ENCODE peak calls at places on chromosomes 13 and 19, in seven cellular contexts. D is heart right ventricle, O is HFFc6, I is AG10803, Y is activated B cell treated with CpG ODN at 0.5 μM for 24 hours, R is dorsolateral prefrontal cortex, G is left lung. P is an unnamed sample.

GRCh38 chr13:110445722-110446569 is 115.6 kb downstream of the RAB20 start:
- DNase-seq in R (no peak), Y (no peak), O (no peak), I (no peak), G (no peak), D (no peak), P (no peak)

GRCh38 chr13:19818223-19818842 is 35.6 kb upstream of the PSPC1 start:
- DNase-seq in R (no peak), Y (peak), G (peak), I (no peak), O (no peak), D (no peak), P (no peak)

GRCh38 chr19:14091086-14091884 is 734 bp upstream of the SAMD1 start:
- DNase-seq in D (peak), I (peak), R (peak), Y (peak), G (peak), O (peak), P (peak)

GRCh38 chr13:71240906-71241305 is 626.1 kb downstream of the DACH1 start:
- DNase-seq in G (no peak), I (no peak), R (no peak), Y (no peak), D (no peak), O (no peak), P (no peak)

GRCh38 chr13:91278888-91279287 is 68.6 kb upstream of the MIR17HG start:
- DNase-seq in D (no peak), G (no peak), O (no peak), I (no peak), Y (no peak), R (no peak), P (no peak)

GRCh38 chr13:48273346-48273745 is 30.2 kb upstream of the RB1 start:
- DNase-seq in D (no peak), G (no peak), R (no peak), I (no peak), O (no peak), Y (no peak), P (no peak)

GRCh38 chr13:52968074-52968700 is 60.4 kb upstream of the OLFM4 start:
- DNase-seq in O (peak), D (peak), I (peak), Y (peak), G (peak), R (peak), P (peak)

GRCh38 chr13:90414691-90415596 is 932.5 kb upstream of the MIR17HG start:
- DNase-seq in I (peak), R (no peak), O (peak), Y (no peak), G (no peak), D (no peak), P (no peak)

GRCh38 chr19:30116984-30117555 is 175.0 kb downstream of the URI1 start:
- DNase-seq in O (no peak), I (no peak), G (no peak), R (no peak), Y (no peak), D (no peak), P (no peak)

GRCh38 chr19:52533901-52534300 is 6.4 kb downstream of the ZNF808 start:
- DNase-seq in O (no peak), G (no peak), Y (no peak), I (no peak), D (peak), R (no peak), P (no peak)

GRCh38 chr13:100789481-100789880 is 114.9 kb upstream of the TMTC4 start:
- DNase-seq in I (peak), O (no peak), G (no peak), R (no peak), Y (no peak), D (no peak), P (no peak)

GRCh38 chr19:4369109-4369887 is 25.9 kb downstream of the MPND start:
- DNase-seq in R (no peak), O (no peak), G (peak), Y (peak), I (peak), D (peak), P (peak)

GRCh38 chr13:109271991-109272454 is 514.4 kb downstream of the IRS2 start:
- DNase-seq in Y (no peak), I (no peak), D (no peak), G (no peak), R (no peak), O (no peak), P (no peak)

GRCh38 chr13:70835349-70835748 is 727.1 kb upstream of the KLHL1 start:
- DNase-seq in G (no peak), O (no peak), R (no peak), I (no peak), Y (no peak), D (no peak), P (no peak)

GRCh38 chr13:113415825-113416224 is 37.5 kb downstream of the ADPRHL1 start:
- DNase-seq in R (no peak), I (no peak), G (no peak), D (no peak), O (no peak), Y (no peak), P (no peak)

GRCh38 chr13:98773053-98773452 is 20.6 kb upstream of the SLC15A1 start:
- DNase-seq in R (no peak), I (no peak), D (no peak), Y (no peak), O (no peak), G (peak), P (no peak)

GRCh38 chr19:35509861-35510625 is 3.4 kb downstream of the DMKN start:
- DNase-seq in O (no peak), I (peak), R (peak), G (peak), Y (peak), D (peak), P (peak)

GRCh38 chr19:335486-336066 is 9.0 kb downstream of the MIER2 start:
- DNase-seq in O (no peak), I (no peak), D (no peak), Y (no peak), G (no peak), R (no peak), P (no peak)

GRCh38 chr13:77492982-77493381 is 42.5 kb upstream of the SCEL start:
- DNase-seq in Y (no peak), R (no peak), G (no peak), D (no peak), I (no peak), O (no peak), P (peak)

GRCh38 chr19:30733826-30734550 is 361.8 kb downstream of the ZNF536 start:
- DNase-seq in O (no peak), D (no peak), R (no peak), Y (no peak), I (no peak), G (no peak), P (no peak)

GRCh38 chr13:57624565-57625435 is 6.7 kb upstream of the PCDH17 start:
- DNase-seq in R (no peak), O (peak), G (no peak), Y (no peak), D (peak), I (peak), P (peak)

GRCh38 chr13:49877629-49878218 is 58.4 kb downstream of the SPRYD7 start:
- DNase-seq in O (peak), G (no peak), Y (no peak), R (no peak), I (no peak), D (no peak), P (no peak)

GRCh38 chr19:15181394-15181793 is 19.4 kb downstream of the NOTCH3 start:
- DNase-seq in G (peak), D (no peak), Y (no peak), I (no peak), R (no peak), O (no peak), P (no peak)

GRCh38 chr19:38977445-38978314 is 2.1 kb upstream of the FBXO17 start:
- DNase-seq in I (no peak), R (no peak), D (no peak), O (peak), G (no peak), Y (no peak), P (peak)

GRCh38 chr19:41999071-41999877 is 5.2 kb upstream of the ATP1A3 start:
- DNase-seq in G (peak), Y (no peak), O (no peak), R (no peak), D (no peak), I (no peak), P (no peak)

GRCh38 chr13:29571876-29572570 is 23.5 kb downstream of the SLC7A1 start:
- DNase-seq in O (no peak), R (no peak), Y (no peak), D (no peak), I (no peak), G (no peak), P (no peak)

GRCh38 chr13:98827449-98827848 is 75.0 kb upstream of the SLC15A1 start:
- DNase-seq in R (no peak), D (no peak), I (no peak), G (no peak), O (no peak), Y (no peak), P (no peak)

GRCh38 chr13:75482820-75483079 is 781 bp upstream of the TBC1D4 start:
- DNase-seq in I (no peak), R (no peak), O (no peak), D (no peak), G (no peak), Y (no peak), P (no peak)

GRCh38 chr13:75485286-75486062 is 3.5 kb upstream of the TBC1D4 start:
- DNase-seq in I (peak), R (no peak), G (no peak), Y (no peak), D (no peak), O (peak), P (no peak)

GRCh38 chr13:75486654-75487053 is 4.7 kb upstream of the TBC1D4 start:
- DNase-seq in G (no peak), D (no peak), R (no peak), O (no peak), I (no peak), Y (no peak), P (no peak)

GRCh38 chr13:75489502-75490263 is 7.7 kb upstream of the TBC1D4 start:
- DNase-seq in D (no peak), I (peak), R (no peak), Y (no peak), G (peak), O (peak), P (peak)

DNA sequence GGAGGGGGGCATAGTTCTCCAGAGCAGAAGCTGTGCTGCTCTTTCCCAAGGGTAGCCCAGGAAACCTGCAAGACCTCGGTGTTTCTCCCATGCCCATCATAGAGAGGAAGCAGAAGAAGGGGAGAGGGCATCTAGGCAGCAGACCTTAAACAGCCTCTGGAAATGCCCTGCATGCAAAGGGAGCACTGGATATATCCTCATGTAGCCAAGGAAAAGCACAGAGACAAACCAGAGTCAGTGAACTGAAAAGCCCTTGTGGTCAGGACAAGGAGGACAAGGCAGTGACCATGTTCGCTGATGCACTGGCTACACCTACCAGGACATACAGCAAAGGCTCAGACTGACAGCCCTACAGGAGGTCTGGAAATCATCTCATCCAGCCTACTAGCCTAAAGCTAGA is 4.2 kb upstream of the TBC1D4 start:
- DNase-seq in O (no peak), G (no peak), D (no peak), I (no peak), R (no peak), Y (no peak), P (no peak)
- TF ChIP-seq CTCF in O (peak), G (no peak), D (no peak), I (no peak), R (no peak), Y (no peak), P (no peak)

GRCh38 chr19:2199861-2200623 is 36.1 kb downstream of the PLEKHJ1 start:
- DNase-seq in D (no peak), I (no peak), R (no peak), G (no peak), Y (no peak), O (no peak), P (no peak)

GRCh38 chr19:2201473-2202148 is 34.5 kb downstream of the PLEKHJ1 start:
- DNase-seq in O (no peak), R (no peak), D (no peak), I (no peak), Y (no peak), G (no peak), P (no peak)

GRCh38 chr19:2197270-2197669 is 33.5 kb downstream of the DOT1L start:
- DNase-seq in O (no peak), G (no peak), R (no peak), Y (no peak), I (no peak), D (no peak), P (no peak)

GRCh38 chr19:2198317-2198716 is 34.6 kb downstream of the DOT1L start:
- DNase-seq in O (no peak), Y (no peak), I (no peak), G (no peak), R (no peak), D (no peak), P (no peak)

DNA sequence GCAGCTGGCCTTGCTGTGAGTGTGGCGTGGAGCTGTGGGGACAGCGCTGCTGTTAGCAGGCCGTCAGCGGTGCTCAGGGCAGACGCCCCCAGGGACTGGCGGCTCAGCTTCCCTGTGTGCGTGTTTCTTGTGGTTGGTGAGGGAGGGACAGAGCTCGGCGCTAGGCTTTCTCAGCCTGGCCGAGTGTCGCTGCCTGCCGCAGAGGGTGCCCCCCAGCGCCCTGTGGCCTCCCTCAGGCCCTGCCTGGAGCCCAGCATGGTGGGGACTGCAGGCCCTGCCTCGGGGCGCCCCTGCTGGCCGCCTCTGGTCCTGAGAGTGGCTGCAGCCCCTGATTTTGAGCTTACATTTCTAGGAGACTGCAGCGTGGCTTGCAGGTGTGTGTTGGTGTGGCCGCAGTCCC is 35.5 kb downstream of the DOT1L start:
- DNase-seq in R (no peak), Y (no peak), O (no peak), D (no peak), G (no peak), I (no peak), P (no peak)
- TF ChIP-seq CTCF in R (no peak), Y (no peak), O (peak), D (peak), G (no peak), I (no peak), P (peak)

DNA sequence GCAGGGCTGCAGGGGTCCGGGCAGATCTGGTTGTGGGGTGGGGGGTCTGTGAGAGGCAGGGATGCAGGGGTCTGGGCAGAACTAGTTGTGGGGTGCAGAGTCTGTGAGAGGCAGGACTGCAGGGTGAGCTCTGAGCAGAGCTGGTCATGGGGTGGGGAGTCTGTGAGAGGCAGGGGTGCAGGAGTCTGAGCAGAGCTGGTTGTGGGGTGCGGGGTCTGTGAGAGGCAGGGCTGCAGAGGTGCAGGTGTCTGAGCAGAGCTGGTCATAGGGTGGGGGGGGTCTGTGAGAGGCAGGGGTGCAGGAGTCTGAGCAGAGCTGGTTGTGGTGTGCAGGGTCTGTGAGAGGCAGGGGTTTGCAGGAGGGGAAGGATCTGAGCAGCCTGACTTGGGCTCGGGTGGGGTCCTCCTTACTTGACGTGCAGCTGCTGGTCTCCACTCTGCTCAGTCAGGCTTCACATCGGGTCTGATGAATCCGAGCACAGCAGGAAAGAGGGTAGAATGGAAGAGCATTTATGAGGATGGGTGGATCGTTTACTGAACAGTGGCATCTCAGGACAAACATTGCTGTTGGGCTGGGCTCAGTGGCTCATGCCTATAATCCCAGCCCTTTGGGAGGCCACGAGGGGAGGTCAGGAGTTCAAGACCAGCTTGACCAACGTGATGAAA is 31.2 kb downstream of the IGFL2 start:
- DNase-seq in D (no peak), I (no peak), G (no peak), R (no peak), Y (no peak), O (no peak), P (no peak)
- TF ChIP-seq CTCF in D (no peak), I (no peak), G (no peak), R (no peak), Y (no peak), O (no peak), P (no peak)

DNA sequence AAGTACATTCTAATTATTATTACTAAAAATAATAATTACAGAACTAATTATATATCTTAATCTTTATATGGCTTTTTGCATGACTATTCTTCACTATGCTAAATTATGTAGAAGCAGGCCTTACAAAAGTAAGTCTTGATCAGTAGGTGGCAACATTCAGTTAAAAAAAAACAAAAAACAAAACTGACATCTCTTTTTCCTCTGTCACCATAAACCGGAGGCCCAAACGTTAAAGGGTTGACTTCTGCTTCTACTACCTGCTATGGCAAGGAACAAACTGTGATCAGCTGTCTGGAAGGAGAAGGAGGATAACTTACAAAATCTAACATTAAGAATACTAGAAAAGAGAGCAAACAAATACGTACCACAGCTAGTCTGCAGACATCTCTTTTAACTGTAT is 1525.6 kb downstream of the SLITRK1 start:
- DNase-seq in D (no peak), O (peak), I (peak), G (no peak), R (no peak), Y (no peak), P (no peak)
- TF ChIP-seq CTCF in D (no peak), O (peak), I (no peak), G (no peak), R (no peak), Y (no peak), P (no peak)

GRCh38 chr13:43401364-43401763 is 378.0 kb downstream of the DNAJC15 start:
- DNase-seq in G (no peak), Y (no peak), O (no peak), R (no peak), D (no peak), I (no peak), P (no peak)
- TF ChIP-seq CTCF in G (no peak), Y (no peak), O (no peak), R (no peak), D (no peak), I (no peak), P (no peak)

DNA sequence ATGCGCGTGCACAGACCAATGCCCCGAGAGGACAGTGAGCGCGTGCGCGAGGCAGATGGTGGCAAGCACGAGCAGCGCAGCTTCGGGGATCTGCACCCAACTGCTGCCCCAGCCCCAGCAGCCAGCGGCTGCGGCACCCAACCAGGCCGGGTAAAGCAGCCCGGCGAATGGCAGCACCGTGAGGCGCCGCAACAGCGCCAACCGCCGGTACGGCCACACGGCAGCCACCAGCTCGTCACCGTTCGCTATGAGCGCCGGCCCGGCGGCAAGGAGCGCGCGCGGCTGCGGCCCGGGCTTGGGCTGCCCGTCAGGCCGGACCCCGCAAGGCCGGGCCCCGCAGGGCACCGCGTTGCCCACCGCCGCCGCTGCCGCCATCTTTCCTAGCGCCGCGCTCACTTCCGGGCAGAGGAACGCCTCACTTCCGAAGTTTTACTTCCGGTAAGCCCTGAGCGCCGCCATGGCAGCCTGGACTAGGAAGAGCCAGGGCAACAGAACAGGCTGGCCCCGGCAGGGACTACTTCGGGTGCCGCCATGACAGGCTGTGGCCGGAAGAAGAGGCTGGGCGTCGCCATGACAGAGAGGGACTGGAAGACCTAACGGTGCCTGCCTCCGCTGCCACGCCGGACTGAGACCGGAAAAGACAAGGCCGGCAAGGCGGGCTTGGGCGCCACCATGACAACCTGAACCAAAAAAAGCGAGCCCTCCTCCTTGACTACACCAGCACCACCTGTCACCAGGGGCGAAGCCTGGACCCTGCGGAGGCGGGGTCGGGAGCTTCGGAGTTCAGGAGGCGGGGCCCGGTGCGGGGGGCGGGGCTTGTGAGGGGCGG is at the start of gene ATP13A1:
- DNase-seq in I (peak), R (peak), D (peak), O (peak), Y (peak), G (peak), P (peak)
- TF ChIP-seq CTCF in I (peak), R (peak), D (no peak), O (peak), Y (no peak), G (peak), P (peak)

DNA sequence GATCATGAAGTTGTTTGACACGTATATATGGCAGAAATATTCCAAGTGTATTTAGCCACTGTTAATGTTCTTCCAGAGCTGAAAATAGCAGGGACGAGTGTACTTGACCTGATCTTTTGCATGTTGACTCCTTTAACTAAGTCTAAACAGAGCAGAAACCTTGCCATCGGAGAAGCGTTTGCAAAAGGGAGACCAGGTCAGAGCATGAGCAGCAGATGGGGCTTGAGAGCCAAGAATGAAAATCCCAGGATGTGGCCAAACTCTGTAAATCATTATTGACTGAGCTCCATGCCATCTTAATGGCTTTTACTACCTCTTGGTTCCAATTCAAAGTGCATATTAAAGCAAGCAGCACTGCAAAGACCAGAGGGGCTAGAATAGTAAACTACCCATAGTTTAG is 55.5 kb downstream of the FAM216B start:
- DNase-seq in G (no peak), I (peak), O (peak), D (peak), R (no peak), Y (no peak), P (no peak)
- TF ChIP-seq CTCF in G (no peak), I (peak), O (peak), D (peak), R (no peak), Y (no peak), P (peak)

GRCh38 chr13:43267916-43268315 is 244.5 kb downstream of the DNAJC15 start:
- DNase-seq in G (no peak), R (no peak), D (no peak), Y (no peak), O (no peak), I (no peak), P (no peak)
- TF ChIP-seq CTCF in G (no peak), R (no peak), D (no peak), Y (no peak), O (no peak), I (no peak), P (no peak)

P was measured in GM10248.